ENCODE peak calls at places on chromosomes 5 and 9, in five cellular contexts. N, J, U, O and E are unnamed samples.

GRCh38 chr9:110777843-110778215 is 109.2 kb downstream of the MUSK start:
- DNase-seq in N (no peak), J (no peak), U (no peak), O (no peak), E (no peak)

GRCh38 chr5:41772785-41773442 is 97.3 kb downstream of the OXCT1 start:
- DNase-seq in N (no peak), J (no peak), U (no peak), O (no peak), E (no peak)

GRCh38 chr9:128637656-128638055 is 19.0 kb downstream of the DYNC2I2 start:
- DNase-seq in N (no peak), J (no peak), U (no peak), O (peak), E (peak)

GRCh38 chr9:93456022-93456421 is 2.6 kb upstream of the FAM120AOS start:
- DNase-seq in N (no peak), J (no peak), U (no peak), O (no peak), E (no peak)

GRCh38 chr5:108629779-108630178 is 117.9 kb upstream of the FER start:
- DNase-seq in N (no peak), J (no peak), U (no peak), O (no peak), E (no peak)

GRCh38 chr5:119537704-119538103 is 85.4 kb downstream of the HSD17B4 start:
- DNase-seq in N (peak), J (no peak), U (peak), O (no peak), E (no peak)

GRCh38 chr5:159343295-159344094 is 13.2 kb upstream of the IL12B start:
- DNase-seq in N (no peak), J (no peak), U (no peak), O (no peak), E (no peak)

GRCh38 chr5:2751592-2752021 is at the start of gene IRX2:
- DNase-seq in N (no peak), J (no peak), U (peak), O (no peak), E (peak)

GRCh38 chr5:72956324-72957140 is 691 bp downstream of the FCHO2 start:
- DNase-seq in N (peak), J (no peak), U (peak), O (peak), E (peak)

GRCh38 chr5:123444016-123444415 is 20.8 kb upstream of the CEP120 start:
- DNase-seq in N (no peak), J (no peak), U (no peak), O (no peak), E (no peak)

GRCh38 chr9:134089972-134090371 is 22.1 kb upstream of the BRD3 start:
- DNase-seq in N (no peak), J (no peak), U (no peak), O (no peak), E (no peak)

GRCh38 chr5:84286662-84287061 is 98.0 kb downstream of the EDIL3 start:
- DNase-seq in N (no peak), J (no peak), U (no peak), O (no peak), E (peak)

GRCh38 chr5:165805756-165806155 is 2300.3 kb downstream of the MAT2B start:
- DNase-seq in N (no peak), J (no peak), U (no peak), O (no peak), E (no peak)

GRCh38 chr5:150206076-150206779 is 16.4 kb downstream of the SLC6A7 start:
- DNase-seq in N (peak), J (no peak), U (no peak), O (no peak), E (peak)

GRCh38 chr5:132962429-132962928 is 955 bp downstream of the AFF4 start:
- DNase-seq in N (peak), J (no peak), U (peak), O (peak), E (peak)

GRCh38 chr5:107968998-107969397 is 298.3 kb upstream of the EFNA5 start:
- DNase-seq in N (no peak), J (no peak), U (peak), O (no peak), E (peak)

GRCh38 chr5:71767661-71768060 is 48.6 kb downstream of the CARTPT start:
- DNase-seq in N (no peak), J (no peak), U (peak), O (no peak), E (peak)

GRCh38 chr5:97478513-97478912 is 295.5 kb upstream of the RIOK2 start:
- DNase-seq in N (no peak), J (no peak), U (peak), O (no peak), E (peak)

GRCh38 chr5:149810856-149811255 is 80.7 kb downstream of the PPARGC1B start:
- DNase-seq in N (no peak), J (no peak), U (no peak), O (no peak), E (no peak)